ENCODE peak calls at places on chromosomes 2 and 18, in nine cellular contexts. One of them, this sample, is unnamed.

GRCh38 chr2:162787616-162788015 is 51.0 kb downstream of the KCNH7 start:
- DNase-seq in ELR: no peak
- DNase-seq in stimulated activated CD4-positive, alpha-beta T cell treated with anti-CD3 and anti-CD28 coated beads, Interleukin-2, amount 100 ng/mL, for 24 hours: no peak
- DNase-seq in germinal center: no peak
- DNase-seq in stimulated activated naive CD8-positive, alpha-beta T cell treated with anti-CD3 and anti-CD28 coated beads, Interleukin-15, Interleukin-2, amounts not matched to agents 100 U/mL and 50 U/mL, for 24 hours: no peak
- DNase-seq in hypothalamus: no peak
- DNase-seq in stimulated activated CD8-positive, alpha-beta memory T cell treated with anti-CD3 and anti-CD28 coated beads, Interleukin-7, amount 100 ng/mL, for 24 hours: no peak
- DNase-seq in GM03348: no peak
- DNase-seq in mesenteric fat pad: no peak
- DNase-seq in this sample: no peak

GRCh38 chr2:10446631-10447030 is 1.5 kb downstream of the ODC1 start:
- DNase-seq in ELR: no peak
- DNase-seq in stimulated activated CD4-positive, alpha-beta T cell treated with anti-CD3 and anti-CD28 coated beads, Interleukin-2, amount 100 ng/mL, for 24 hours: no peak
- DNase-seq in germinal center: no peak
- DNase-seq in stimulated activated naive CD8-positive, alpha-beta T cell treated with anti-CD3 and anti-CD28 coated beads, Interleukin-15, Interleukin-2, amounts not matched to agents 100 U/mL and 50 U/mL, for 24 hours: no peak
- DNase-seq in hypothalamus: no peak
- DNase-seq in stimulated activated CD8-positive, alpha-beta memory T cell treated with anti-CD3 and anti-CD28 coated beads, Interleukin-7, amount 100 ng/mL, for 24 hours: no peak
- DNase-seq in GM03348: no peak
- DNase-seq in mesenteric fat pad: no peak
- DNase-seq in this sample: no peak

GRCh38 chr2:217207387-217208010 is 347.6 kb upstream of the TNP1 start:
- DNase-seq in ELR: no peak
- DNase-seq in stimulated activated CD4-positive, alpha-beta T cell treated with anti-CD3 and anti-CD28 coated beads, Interleukin-2, amount 100 ng/mL, for 24 hours: no peak
- DNase-seq in germinal center: no peak
- DNase-seq in stimulated activated naive CD8-positive, alpha-beta T cell treated with anti-CD3 and anti-CD28 coated beads, Interleukin-15, Interleukin-2, amounts not matched to agents 100 U/mL and 50 U/mL, for 24 hours: no peak
- DNase-seq in hypothalamus: no peak
- DNase-seq in stimulated activated CD8-positive, alpha-beta memory T cell treated with anti-CD3 and anti-CD28 coated beads, Interleukin-7, amount 100 ng/mL, for 24 hours: no peak
- DNase-seq in GM03348: no peak
- DNase-seq in mesenteric fat pad: no peak
- DNase-seq in this sample: no peak

GRCh38 chr18:34901299-34901698 is 139.9 kb upstream of the MAPRE2 start:
- DNase-seq in ELR: peak; percentile 15
- DNase-seq in stimulated activated CD4-positive, alpha-beta T cell treated with anti-CD3 and anti-CD28 coated beads, Interleukin-2, amount 100 ng/mL, for 24 hours: no peak
- DNase-seq in germinal center: no peak
- DNase-seq in stimulated activated naive CD8-positive, alpha-beta T cell treated with anti-CD3 and anti-CD28 coated beads, Interleukin-15, Interleukin-2, amounts not matched to agents 100 U/mL and 50 U/mL, for 24 hours: no peak
- DNase-seq in hypothalamus: no peak
- DNase-seq in stimulated activated CD8-positive, alpha-beta memory T cell treated with anti-CD3 and anti-CD28 coated beads, Interleukin-7, amount 100 ng/mL, for 24 hours: no peak
- DNase-seq in GM03348: no peak
- DNase-seq in mesenteric fat pad: no peak
- DNase-seq in this sample: no peak

GRCh38 chr2:231483398-231484329 is 19.4 kb upstream of the NCL start:
- DNase-seq in ELR: peak; percentile 46
- DNase-seq in stimulated activated CD4-positive, alpha-beta T cell treated with anti-CD3 and anti-CD28 coated beads, Interleukin-2, amount 100 ng/mL, for 24 hours: peak; percentile 40
- DNase-seq in germinal center: peak; percentile 62
- DNase-seq in stimulated activated naive CD8-positive, alpha-beta T cell treated with anti-CD3 and anti-CD28 coated beads, Interleukin-15, Interleukin-2, amounts not matched to agents 100 U/mL and 50 U/mL, for 24 hours: peak; percentile 42
- DNase-seq in hypothalamus: no peak
- DNase-seq in stimulated activated CD8-positive, alpha-beta memory T cell treated with anti-CD3 and anti-CD28 coated beads, Interleukin-7, amount 100 ng/mL, for 24 hours: no peak
- DNase-seq in GM03348: no peak
- DNase-seq in mesenteric fat pad: no peak
- DNase-seq in this sample: no peak

GRCh38 chr18:12944724-12945123 is 3.1 kb upstream of the SEH1L start:
- DNase-seq in ELR: no peak
- DNase-seq in stimulated activated CD4-positive, alpha-beta T cell treated with anti-CD3 and anti-CD28 coated beads, Interleukin-2, amount 100 ng/mL, for 24 hours: no peak
- DNase-seq in germinal center: no peak
- DNase-seq in stimulated activated naive CD8-positive, alpha-beta T cell treated with anti-CD3 and anti-CD28 coated beads, Interleukin-15, Interleukin-2, amounts not matched to agents 100 U/mL and 50 U/mL, for 24 hours: no peak
- DNase-seq in hypothalamus: no peak
- DNase-seq in stimulated activated CD8-positive, alpha-beta memory T cell treated with anti-CD3 and anti-CD28 coated beads, Interleukin-7, amount 100 ng/mL, for 24 hours: no peak
- DNase-seq in GM03348: peak; percentile 35
- DNase-seq in mesenteric fat pad: no peak
- DNase-seq in this sample: no peak

GRCh38 chr2:235162544-235163197 is 210.9 kb downstream of the SH3BP4 start:
- DNase-seq in ELR: peak; percentile 55
- DNase-seq in stimulated activated CD4-positive, alpha-beta T cell treated with anti-CD3 and anti-CD28 coated beads, Interleukin-2, amount 100 ng/mL, for 24 hours: no peak
- DNase-seq in germinal center: no peak
- DNase-seq in stimulated activated naive CD8-positive, alpha-beta T cell treated with anti-CD3 and anti-CD28 coated beads, Interleukin-15, Interleukin-2, amounts not matched to agents 100 U/mL and 50 U/mL, for 24 hours: no peak
- DNase-seq in hypothalamus: no peak
- DNase-seq in stimulated activated CD8-positive, alpha-beta memory T cell treated with anti-CD3 and anti-CD28 coated beads, Interleukin-7, amount 100 ng/mL, for 24 hours: no peak
- DNase-seq in GM03348: no peak
- DNase-seq in mesenteric fat pad: no peak
- DNase-seq in this sample: peak; percentile 84

GRCh38 chr2:10654069-10654468 is 35.7 kb downstream of the NOL10 start:
- DNase-seq in ELR: peak; percentile 72
- DNase-seq in stimulated activated CD4-positive, alpha-beta T cell treated with anti-CD3 and anti-CD28 coated beads, Interleukin-2, amount 100 ng/mL, for 24 hours: peak; percentile 73
- DNase-seq in germinal center: no peak
- DNase-seq in stimulated activated naive CD8-positive, alpha-beta T cell treated with anti-CD3 and anti-CD28 coated beads, Interleukin-15, Interleukin-2, amounts not matched to agents 100 U/mL and 50 U/mL, for 24 hours: peak; percentile 51
- DNase-seq in hypothalamus: no peak
- DNase-seq in stimulated activated CD8-positive, alpha-beta memory T cell treated with anti-CD3 and anti-CD28 coated beads, Interleukin-7, amount 100 ng/mL, for 24 hours: peak; percentile 23
- DNase-seq in GM03348: peak; percentile 12
- DNase-seq in mesenteric fat pad: no peak
- DNase-seq in this sample: peak; percentile 47

GRCh38 chr18:48751727-48752468 is 198.9 kb downstream of the SMAD7 start:
- DNase-seq in ELR: no peak
- DNase-seq in stimulated activated CD4-positive, alpha-beta T cell treated with anti-CD3 and anti-CD28 coated beads, Interleukin-2, amount 100 ng/mL, for 24 hours: no peak
- DNase-seq in germinal center: no peak
- DNase-seq in stimulated activated naive CD8-positive, alpha-beta T cell treated with anti-CD3 and anti-CD28 coated beads, Interleukin-15, Interleukin-2, amounts not matched to agents 100 U/mL and 50 U/mL, for 24 hours: no peak
- DNase-seq in hypothalamus: no peak
- DNase-seq in stimulated activated CD8-positive, alpha-beta memory T cell treated with anti-CD3 and anti-CD28 coated beads, Interleukin-7, amount 100 ng/mL, for 24 hours: no peak
- DNase-seq in GM03348: no peak
- DNase-seq in mesenteric fat pad: no peak
- DNase-seq in this sample: no peak

GRCh38 chr2:226693521-226693920 is 106.1 kb downstream of the IRS1 start:
- DNase-seq in ELR: no peak
- DNase-seq in stimulated activated CD4-positive, alpha-beta T cell treated with anti-CD3 and anti-CD28 coated beads, Interleukin-2, amount 100 ng/mL, for 24 hours: no peak
- DNase-seq in germinal center: no peak
- DNase-seq in stimulated activated naive CD8-positive, alpha-beta T cell treated with anti-CD3 and anti-CD28 coated beads, Interleukin-15, Interleukin-2, amounts not matched to agents 100 U/mL and 50 U/mL, for 24 hours: no peak
- DNase-seq in hypothalamus: no peak
- DNase-seq in stimulated activated CD8-positive, alpha-beta memory T cell treated with anti-CD3 and anti-CD28 coated beads, Interleukin-7, amount 100 ng/mL, for 24 hours: no peak
- DNase-seq in GM03348: no peak
- DNase-seq in mesenteric fat pad: no peak
- DNase-seq in this sample: no peak

GRCh38 chr2:119241205-119241532 is 17.5 kb downstream of the STEAP3 start:
- DNase-seq in ELR: no peak
- DNase-seq in stimulated activated CD4-positive, alpha-beta T cell treated with anti-CD3 and anti-CD28 coated beads, Interleukin-2, amount 100 ng/mL, for 24 hours: no peak
- DNase-seq in germinal center: no peak
- DNase-seq in stimulated activated naive CD8-positive, alpha-beta T cell treated with anti-CD3 and anti-CD28 coated beads, Interleukin-15, Interleukin-2, amounts not matched to agents 100 U/mL and 50 U/mL, for 24 hours: no peak
- DNase-seq in hypothalamus: no peak
- DNase-seq in stimulated activated CD8-positive, alpha-beta memory T cell treated with anti-CD3 and anti-CD28 coated beads, Interleukin-7, amount 100 ng/mL, for 24 hours: no peak
- DNase-seq in GM03348: no peak
- DNase-seq in mesenteric fat pad: no peak
- DNase-seq in this sample: no peak

GRCh38 chr2:96116424-96116878 is at the start of gene ADRA2B:
- DNase-seq in ELR: peak; percentile 18
- DNase-seq in stimulated activated CD4-positive, alpha-beta T cell treated with anti-CD3 and anti-CD28 coated beads, Interleukin-2, amount 100 ng/mL, for 24 hours: peak; percentile 69
- DNase-seq in germinal center: peak; percentile 84
- DNase-seq in stimulated activated naive CD8-positive, alpha-beta T cell treated with anti-CD3 and anti-CD28 coated beads, Interleukin-15, Interleukin-2, amounts not matched to agents 100 U/mL and 50 U/mL, for 24 hours: peak; percentile 78
- DNase-seq in hypothalamus: no peak
- DNase-seq in stimulated activated CD8-positive, alpha-beta memory T cell treated with anti-CD3 and anti-CD28 coated beads, Interleukin-7, amount 100 ng/mL, for 24 hours: peak; percentile 49
- DNase-seq in GM03348: peak; percentile 46
- DNase-seq in mesenteric fat pad: no peak
- DNase-seq in this sample: no peak

GRCh38 chr2:144518744-144519596 is 949 bp downstream of the ZEB2 start:
- DNase-seq in ELR: peak; percentile 28
- DNase-seq in stimulated activated CD4-positive, alpha-beta T cell treated with anti-CD3 and anti-CD28 coated beads, Interleukin-2, amount 100 ng/mL, for 24 hours: no peak
- DNase-seq in germinal center: peak; percentile 51
- DNase-seq in stimulated activated naive CD8-positive, alpha-beta T cell treated with anti-CD3 and anti-CD28 coated beads, Interleukin-15, Interleukin-2, amounts not matched to agents 100 U/mL and 50 U/mL, for 24 hours: no peak
- DNase-seq in hypothalamus: no peak
- DNase-seq in stimulated activated CD8-positive, alpha-beta memory T cell treated with anti-CD3 and anti-CD28 coated beads, Interleukin-7, amount 100 ng/mL, for 24 hours: no peak
- DNase-seq in GM03348: no peak
- DNase-seq in mesenteric fat pad: no peak
- DNase-seq in this sample: no peak

GRCh38 chr18:57898506-57899124 is 95.5 kb upstream of the ATP8B1 start:
- DNase-seq in ELR: peak; percentile 73
- DNase-seq in stimulated activated CD4-positive, alpha-beta T cell treated with anti-CD3 and anti-CD28 coated beads, Interleukin-2, amount 100 ng/mL, for 24 hours: no peak
- DNase-seq in germinal center: no peak
- DNase-seq in stimulated activated naive CD8-positive, alpha-beta T cell treated with anti-CD3 and anti-CD28 coated beads, Interleukin-15, Interleukin-2, amounts not matched to agents 100 U/mL and 50 U/mL, for 24 hours: no peak
- DNase-seq in hypothalamus: no peak
- DNase-seq in stimulated activated CD8-positive, alpha-beta memory T cell treated with anti-CD3 and anti-CD28 coated beads, Interleukin-7, amount 100 ng/mL, for 24 hours: no peak
- DNase-seq in GM03348: peak; percentile 76
- DNase-seq in mesenteric fat pad: no peak
- DNase-seq in this sample: no peak

GRCh38 chr2:28412625-28413151 is 20.0 kb downstream of the FOSL2 start:
- DNase-seq in ELR: no peak
- DNase-seq in stimulated activated CD4-positive, alpha-beta T cell treated with anti-CD3 and anti-CD28 coated beads, Interleukin-2, amount 100 ng/mL, for 24 hours: no peak
- DNase-seq in germinal center: no peak
- DNase-seq in stimulated activated naive CD8-positive, alpha-beta T cell treated with anti-CD3 and anti-CD28 coated beads, Interleukin-15, Interleukin-2, amounts not matched to agents 100 U/mL and 50 U/mL, for 24 hours: no peak
- DNase-seq in hypothalamus: no peak
- DNase-seq in stimulated activated CD8-positive, alpha-beta memory T cell treated with anti-CD3 and anti-CD28 coated beads, Interleukin-7, amount 100 ng/mL, for 24 hours: no peak
- DNase-seq in GM03348: no peak
- DNase-seq in mesenteric fat pad: no peak
- DNase-seq in this sample: no peak

GRCh38 chr18:74942319-74942910 is 266.5 kb downstream of the PTGR3 start:
- DNase-seq in ELR: peak; percentile 49
- DNase-seq in stimulated activated CD4-positive, alpha-beta T cell treated with anti-CD3 and anti-CD28 coated beads, Interleukin-2, amount 100 ng/mL, for 24 hours: no peak
- DNase-seq in germinal center: peak; percentile 5
- DNase-seq in stimulated activated naive CD8-positive, alpha-beta T cell treated with anti-CD3 and anti-CD28 coated beads, Interleukin-15, Interleukin-2, amounts not matched to agents 100 U/mL and 50 U/mL, for 24 hours: no peak
- DNase-seq in hypothalamus: no peak
- DNase-seq in stimulated activated CD8-positive, alpha-beta memory T cell treated with anti-CD3 and anti-CD28 coated beads, Interleukin-7, amount 100 ng/mL, for 24 hours: no peak
- DNase-seq in GM03348: no peak
- DNase-seq in mesenteric fat pad: no peak
- DNase-seq in this sample: peak; percentile 15

GRCh38 chr2:70124983-70125480 is 37.8 kb downstream of the PCBP1 start:
- DNase-seq in ELR: peak; percentile 63
- DNase-seq in stimulated activated CD4-positive, alpha-beta T cell treated with anti-CD3 and anti-CD28 coated beads, Interleukin-2, amount 100 ng/mL, for 24 hours: peak; percentile 73
- DNase-seq in germinal center: peak; percentile 71
- DNase-seq in stimulated activated naive CD8-positive, alpha-beta T cell treated with anti-CD3 and anti-CD28 coated beads, Interleukin-15, Interleukin-2, amounts not matched to agents 100 U/mL and 50 U/mL, for 24 hours: peak; percentile 73
- DNase-seq in hypothalamus: peak; percentile 61
- DNase-seq in stimulated activated CD8-positive, alpha-beta memory T cell treated with anti-CD3 and anti-CD28 coated beads, Interleukin-7, amount 100 ng/mL, for 24 hours: no peak
- DNase-seq in GM03348: peak; percentile 60
- DNase-seq in mesenteric fat pad: no peak
- DNase-seq in this sample: no peak

GRCh38 chr2:223215136-223215535 is 163.1 kb downstream of the KCNE4 start:
- DNase-seq in ELR: no peak
- DNase-seq in stimulated activated CD4-positive, alpha-beta T cell treated with anti-CD3 and anti-CD28 coated beads, Interleukin-2, amount 100 ng/mL, for 24 hours: no peak
- DNase-seq in germinal center: no peak
- DNase-seq in stimulated activated naive CD8-positive, alpha-beta T cell treated with anti-CD3 and anti-CD28 coated beads, Interleukin-15, Interleukin-2, amounts not matched to agents 100 U/mL and 50 U/mL, for 24 hours: no peak
- DNase-seq in hypothalamus: no peak
- DNase-seq in stimulated activated CD8-positive, alpha-beta memory T cell treated with anti-CD3 and anti-CD28 coated beads, Interleukin-7, amount 100 ng/mL, for 24 hours: no peak
- DNase-seq in GM03348: no peak
- DNase-seq in mesenteric fat pad: no peak
- DNase-seq in this sample: no peak

GRCh38 chr18:8816233-8816632 is 110.9 kb downstream of the MTCL1 start:
- DNase-seq in ELR: no peak
- DNase-seq in stimulated activated CD4-positive, alpha-beta T cell treated with anti-CD3 and anti-CD28 coated beads, Interleukin-2, amount 100 ng/mL, for 24 hours: no peak
- DNase-seq in germinal center: no peak
- DNase-seq in stimulated activated naive CD8-positive, alpha-beta T cell treated with anti-CD3 and anti-CD28 coated beads, Interleukin-15, Interleukin-2, amounts not matched to agents 100 U/mL and 50 U/mL, for 24 hours: no peak
- DNase-seq in hypothalamus: no peak
- DNase-seq in stimulated activated CD8-positive, alpha-beta memory T cell treated with anti-CD3 and anti-CD28 coated beads, Interleukin-7, amount 100 ng/mL, for 24 hours: no peak
- DNase-seq in GM03348: no peak
- DNase-seq in mesenteric fat pad: no peak
- DNase-seq in this sample: no peak

GRCh38 chr2:71846669-71847291 is 300.9 kb downstream of the CYP26B1 start:
- DNase-seq in ELR: peak; percentile 84
- DNase-seq in stimulated activated CD4-positive, alpha-beta T cell treated with anti-CD3 and anti-CD28 coated beads, Interleukin-2, amount 100 ng/mL, for 24 hours: no peak
- DNase-seq in germinal center: no peak
- DNase-seq in stimulated activated naive CD8-positive, alpha-beta T cell treated with anti-CD3 and anti-CD28 coated beads, Interleukin-15, Interleukin-2, amounts not matched to agents 100 U/mL and 50 U/mL, for 24 hours: no peak
- DNase-seq in hypothalamus: no peak
- DNase-seq in stimulated activated CD8-positive, alpha-beta memory T cell treated with anti-CD3 and anti-CD28 coated beads, Interleukin-7, amount 100 ng/mL, for 24 hours: no peak
- DNase-seq in GM03348: peak; percentile 77
- DNase-seq in mesenteric fat pad: peak; percentile 62
- DNase-seq in this sample: no peak

GRCh38 chr18:59159986-59160385 is 20.3 kb downstream of the SEC11C start:
- DNase-seq in ELR: no peak
- DNase-seq in stimulated activated CD4-positive, alpha-beta T cell treated with anti-CD3 and anti-CD28 coated beads, Interleukin-2, amount 100 ng/mL, for 24 hours: no peak
- DNase-seq in germinal center: no peak
- DNase-seq in stimulated activated naive CD8-positive, alpha-beta T cell treated with anti-CD3 and anti-CD28 coated beads, Interleukin-15, Interleukin-2, amounts not matched to agents 100 U/mL and 50 U/mL, for 24 hours: no peak
- DNase-seq in hypothalamus: no peak
- DNase-seq in stimulated activated CD8-positive, alpha-beta memory T cell treated with anti-CD3 and anti-CD28 coated beads, Interleukin-7, amount 100 ng/mL, for 24 hours: no peak
- DNase-seq in GM03348: no peak
- DNase-seq in mesenteric fat pad: no peak
- DNase-seq in this sample: no peak

GRCh38 chr2:190177249-190177648 is 114.7 kb upstream of the MSTN start:
- DNase-seq in ELR: no peak
- DNase-seq in stimulated activated CD4-positive, alpha-beta T cell treated with anti-CD3 and anti-CD28 coated beads, Interleukin-2, amount 100 ng/mL, for 24 hours: no peak
- DNase-seq in germinal center: no peak
- DNase-seq in stimulated activated naive CD8-positive, alpha-beta T cell treated with anti-CD3 and anti-CD28 coated beads, Interleukin-15, Interleukin-2, amounts not matched to agents 100 U/mL and 50 U/mL, for 24 hours: no peak
- DNase-seq in hypothalamus: no peak
- DNase-seq in stimulated activated CD8-positive, alpha-beta memory T cell treated with anti-CD3 and anti-CD28 coated beads, Interleukin-7, amount 100 ng/mL, for 24 hours: no peak
- DNase-seq in GM03348: no peak
- DNase-seq in mesenteric fat pad: no peak
- DNase-seq in this sample: no peak

GRCh38 chr18:49015886-49016647 is 65.3 kb upstream of the SMAD7 start:
- DNase-seq in ELR: no peak
- DNase-seq in stimulated activated CD4-positive, alpha-beta T cell treated with anti-CD3 and anti-CD28 coated beads, Interleukin-2, amount 100 ng/mL, for 24 hours: no peak
- DNase-seq in germinal center: no peak
- DNase-seq in stimulated activated naive CD8-positive, alpha-beta T cell treated with anti-CD3 and anti-CD28 coated beads, Interleukin-15, Interleukin-2, amounts not matched to agents 100 U/mL and 50 U/mL, for 24 hours: no peak
- DNase-seq in hypothalamus: no peak
- DNase-seq in stimulated activated CD8-positive, alpha-beta memory T cell treated with anti-CD3 and anti-CD28 coated beads, Interleukin-7, amount 100 ng/mL, for 24 hours: no peak
- DNase-seq in GM03348: no peak
- DNase-seq in mesenteric fat pad: peak; percentile 39
- DNase-seq in this sample: no peak

GRCh38 chr2:169452080-169452479 is 27.2 kb upstream of the BBS5 start:
- DNase-seq in ELR: peak; percentile 65
- DNase-seq in stimulated activated CD4-positive, alpha-beta T cell treated with anti-CD3 and anti-CD28 coated beads, Interleukin-2, amount 100 ng/mL, for 24 hours: no peak
- DNase-seq in germinal center: peak; percentile 7
- DNase-seq in stimulated activated naive CD8-positive, alpha-beta T cell treated with anti-CD3 and anti-CD28 coated beads, Interleukin-15, Interleukin-2, amounts not matched to agents 100 U/mL and 50 U/mL, for 24 hours: no peak
- DNase-seq in hypothalamus: no peak
- DNase-seq in stimulated activated CD8-positive, alpha-beta memory T cell treated with anti-CD3 and anti-CD28 coated beads, Interleukin-7, amount 100 ng/mL, for 24 hours: no peak
- DNase-seq in GM03348: peak; percentile 48
- DNase-seq in mesenteric fat pad: no peak
- DNase-seq in this sample: no peak

GRCh38 chr2:120856421-120856862 is 120.8 kb downstream of the GLI2 start:
- DNase-seq in ELR: peak; percentile 33
- DNase-seq in stimulated activated CD4-positive, alpha-beta T cell treated with anti-CD3 and anti-CD28 coated beads, Interleukin-2, amount 100 ng/mL, for 24 hours: no peak
- DNase-seq in germinal center: no peak
- DNase-seq in stimulated activated naive CD8-positive, alpha-beta T cell treated with anti-CD3 and anti-CD28 coated beads, Interleukin-15, Interleukin-2, amounts not matched to agents 100 U/mL and 50 U/mL, for 24 hours: no peak
- DNase-seq in hypothalamus: no peak
- DNase-seq in stimulated activated CD8-positive, alpha-beta memory T cell treated with anti-CD3 and anti-CD28 coated beads, Interleukin-7, amount 100 ng/mL, for 24 hours: no peak
- DNase-seq in GM03348: peak; percentile 86
- DNase-seq in mesenteric fat pad: no peak
- DNase-seq in this sample: no peak

GRCh38 chr2:222919841-222920609 is 59.2 kb downstream of the ACSL3 start:
- DNase-seq in ELR: peak; percentile 97
- DNase-seq in stimulated activated CD4-positive, alpha-beta T cell treated with anti-CD3 and anti-CD28 coated beads, Interleukin-2, amount 100 ng/mL, for 24 hours: no peak
- DNase-seq in germinal center: no peak
- DNase-seq in stimulated activated naive CD8-positive, alpha-beta T cell treated with anti-CD3 and anti-CD28 coated beads, Interleukin-15, Interleukin-2, amounts not matched to agents 100 U/mL and 50 U/mL, for 24 hours: no peak
- DNase-seq in hypothalamus: no peak
- DNase-seq in stimulated activated CD8-positive, alpha-beta memory T cell treated with anti-CD3 and anti-CD28 coated beads, Interleukin-7, amount 100 ng/mL, for 24 hours: no peak
- DNase-seq in GM03348: peak; percentile 87
- DNase-seq in mesenteric fat pad: no peak
- DNase-seq in this sample: peak; percentile 96

GRCh38 chr2:241109210-241110088 is 7.4 kb upstream of the MTERF4 start:
- DNase-seq in ELR: no peak
- DNase-seq in stimulated activated CD4-positive, alpha-beta T cell treated with anti-CD3 and anti-CD28 coated beads, Interleukin-2, amount 100 ng/mL, for 24 hours: no peak
- DNase-seq in germinal center: no peak
- DNase-seq in stimulated activated naive CD8-positive, alpha-beta T cell treated with anti-CD3 and anti-CD28 coated beads, Interleukin-15, Interleukin-2, amounts not matched to agents 100 U/mL and 50 U/mL, for 24 hours: no peak
- DNase-seq in hypothalamus: no peak
- DNase-seq in stimulated activated CD8-positive, alpha-beta memory T cell treated with anti-CD3 and anti-CD28 coated beads, Interleukin-7, amount 100 ng/mL, for 24 hours: no peak
- DNase-seq in GM03348: no peak
- DNase-seq in mesenteric fat pad: peak; percentile 68
- DNase-seq in this sample: no peak

GRCh38 chr2:172085460-172086159 is at the start of gene DLX1:
- DNase-seq in ELR: no peak
- DNase-seq in stimulated activated CD4-positive, alpha-beta T cell treated with anti-CD3 and anti-CD28 coated beads, Interleukin-2, amount 100 ng/mL, for 24 hours: no peak
- DNase-seq in germinal center: no peak
- DNase-seq in stimulated activated naive CD8-positive, alpha-beta T cell treated with anti-CD3 and anti-CD28 coated beads, Interleukin-15, Interleukin-2, amounts not matched to agents 100 U/mL and 50 U/mL, for 24 hours: no peak
- DNase-seq in hypothalamus: no peak
- DNase-seq in stimulated activated CD8-positive, alpha-beta memory T cell treated with anti-CD3 and anti-CD28 coated beads, Interleukin-7, amount 100 ng/mL, for 24 hours: no peak
- DNase-seq in GM03348: no peak
- DNase-seq in mesenteric fat pad: no peak
- DNase-seq in this sample: no peak

GRCh38 chr18:421236-422155 is 79.0 kb downstream of the COLEC12 start:
- DNase-seq in ELR: peak; percentile 68
- DNase-seq in stimulated activated CD4-positive, alpha-beta T cell treated with anti-CD3 and anti-CD28 coated beads, Interleukin-2, amount 100 ng/mL, for 24 hours: no peak
- DNase-seq in germinal center: no peak
- DNase-seq in stimulated activated naive CD8-positive, alpha-beta T cell treated with anti-CD3 and anti-CD28 coated beads, Interleukin-15, Interleukin-2, amounts not matched to agents 100 U/mL and 50 U/mL, for 24 hours: no peak
- DNase-seq in hypothalamus: no peak
- DNase-seq in stimulated activated CD8-positive, alpha-beta memory T cell treated with anti-CD3 and anti-CD28 coated beads, Interleukin-7, amount 100 ng/mL, for 24 hours: no peak
- DNase-seq in GM03348: peak; percentile 65
- DNase-seq in mesenteric fat pad: no peak
- DNase-seq in this sample: peak; percentile 76

GRCh38 chr2:22894761-22895160 is 490.2 kb upstream of the KLHL29 start:
- DNase-seq in ELR: no peak
- DNase-seq in stimulated activated CD4-positive, alpha-beta T cell treated with anti-CD3 and anti-CD28 coated beads, Interleukin-2, amount 100 ng/mL, for 24 hours: no peak
- DNase-seq in germinal center: no peak
- DNase-seq in stimulated activated naive CD8-positive, alpha-beta T cell treated with anti-CD3 and anti-CD28 coated beads, Interleukin-15, Interleukin-2, amounts not matched to agents 100 U/mL and 50 U/mL, for 24 hours: no peak
- DNase-seq in hypothalamus: no peak
- DNase-seq in stimulated activated CD8-positive, alpha-beta memory T cell treated with anti-CD3 and anti-CD28 coated beads, Interleukin-7, amount 100 ng/mL, for 24 hours: no peak
- DNase-seq in GM03348: no peak
- DNase-seq in mesenteric fat pad: no peak
- DNase-seq in this sample: no peak

This sample was measured in RCC 7860.